ENCODE peak calls at places on chromosomes 6 and 20, in ten cellular contexts. P is neural crest cell; L is uterus; F is HFF-Myc; C is AG04450; O is CD4-positive, alpha-beta T cell; Q is astrocyte of the spinal cord; Y is WERI-Rb-1; B is natural killer cell; T is upper lobe of left lung. M is an unnamed sample.

GRCh38 chr20:62175711-62176110 is 7.1 kb upstream of the MTG2 start:
- DNase-seq in P (no peak), L (no peak), F (no peak), C (no peak), O (no peak), Q (no peak), Y (no peak), B (no peak), T (peak; percentile 63), M (no peak)

GRCh38 chr6:109791301-109791700 is 100.2 kb downstream of the FIG4 start:
- DNase-seq in P (no peak), L (no peak), F (no peak), C (no peak), O (no peak), Q (no peak), Y (no peak), B (no peak), T (peak; percentile 80), M (peak; percentile 34)

GRCh38 chr6:151196571-151196970 is 43.2 kb upstream of the AKAP12 start:
- DNase-seq in P (no peak), L (peak; percentile 85), F (peak; percentile 2), C (peak; percentile 66), O (no peak), Q (no peak), Y (no peak), B (no peak), T (no peak), M (no peak)

GRCh38 chr6:155974967-155975366 is 519.3 kb upstream of the NOX3 start:
- DNase-seq in P (no peak), L (peak; percentile 57), F (no peak), C (no peak), O (no peak), Q (no peak), Y (no peak), B (no peak), T (no peak), M (no peak)

GRCh38 chr20:63553251-63553932 is 567 bp upstream of the FNDC11 start:
- DNase-seq in P (peak; percentile 80), L (peak; percentile 84), F (no peak), C (peak; percentile 66), O (peak; percentile 89), Q (peak; percentile 84), Y (peak; percentile 86), B (peak; percentile 81), T (peak; percentile 93), M (peak; percentile 91)

GRCh38 chr6:105363100-105363754 is 39.7 kb downstream of the PREP start:
- DNase-seq in P (no peak), L (no peak), F (no peak), C (no peak), O (no peak), Q (peak; percentile 52), Y (no peak), B (no peak), T (no peak), M (no peak)

GRCh38 chr6:122400121-122400450 is 634 bp downstream of the HSF2 start:
- DNase-seq in P (peak; percentile 10), L (no peak), F (no peak), C (no peak), O (no peak), Q (peak; percentile 14), Y (peak; percentile 21), B (no peak), T (no peak), M (no peak)

GRCh38 chr20:44204156-44204831 is 6.3 kb downstream of the OSER1 start:
- DNase-seq in P (no peak), L (no peak), F (peak; percentile 83), C (peak; percentile 74), O (no peak), Q (peak; percentile 93), Y (no peak), B (no peak), T (no peak), M (no peak)

GRCh38 chr6:148021715-148022114 is 320.9 kb upstream of the SASH1 start:
- DNase-seq in P (no peak), L (no peak), F (no peak), C (no peak), O (no peak), Q (no peak), Y (no peak), B (no peak), T (no peak), M (no peak)

GRCh38 chr6:34226731-34227586 is 9.7 kb upstream of the HMGA1 start:
- DNase-seq in P (no peak), L (no peak), F (no peak), C (no peak), O (no peak), Q (no peak), Y (no peak), B (no peak), T (no peak), M (no peak)

GRCh38 chr6:7391244-7391643 is 1.6 kb downstream of the RIOK1 start:
- DNase-seq in P (no peak), L (no peak), F (no peak), C (no peak), O (no peak), Q (no peak), Y (no peak), B (no peak), T (no peak), M (no peak)

GRCh38 chr6:31079656-31080261 is 32.6 kb downstream of the C6orf15 start:
- DNase-seq in P (peak; percentile 69), L (peak; percentile 65), F (peak; percentile 33), C (peak; percentile 41), O (peak; percentile 70), Q (peak; percentile 63), Y (peak; percentile 86), B (peak; percentile 39), T (peak; percentile 65), M (peak; percentile 79)

GRCh38 chr6:31081872-31082271 is 30.5 kb downstream of the C6orf15 start:
- DNase-seq in P (no peak), L (no peak), F (no peak), C (no peak), O (no peak), Q (no peak), Y (no peak), B (no peak), T (no peak), M (no peak)

GRCh38 chr6:31087494-31088089 is 24.8 kb downstream of the C6orf15 start:
- DNase-seq in P (peak; percentile 90), L (peak; percentile 90), F (peak; percentile 74), C (peak; percentile 64), O (peak; percentile 87), Q (peak; percentile 87), Y (peak; percentile 94), B (peak; percentile 73), T (no peak), M (peak; percentile 90)

GRCh38 chr6:31086788-31087440 is 25.5 kb downstream of the C6orf15 start:
- DNase-seq in P (no peak), L (no peak), F (no peak), C (peak; percentile 34), O (no peak), Q (peak; percentile 66), Y (no peak), B (no peak), T (no peak), M (no peak)

GRCh38 chr6:31083742-31084354 is 28.5 kb downstream of the C6orf15 start:
- DNase-seq in P (peak; percentile 53), L (no peak), F (peak; percentile 32), C (peak; percentile 61), O (peak; percentile 13), Q (peak; percentile 78), Y (peak; percentile 90), B (no peak), T (no peak), M (peak; percentile 81)
- TF ChIP-seq CTCF in P (peak; percentile 54), L (peak; percentile 19), F (no peak), C (peak; percentile 51), O (no peak), Q (peak; percentile 30), Y (peak; percentile 82), B (no peak), T (peak; percentile 24), M (peak; percentile 73)

GRCh38 chr6:85129881-85130280 is 320.0 kb upstream of the NT5E start:
- DNase-seq in P (no peak), L (no peak), F (no peak), C (no peak), O (no peak), Q (no peak), Y (no peak), B (no peak), T (no peak), M (no peak)
- TF ChIP-seq CTCF in P (no peak), L (no peak), F (no peak), C (no peak), O (no peak), Q (no peak), Y (no peak), B (no peak), T (no peak), M (no peak)

DNA sequence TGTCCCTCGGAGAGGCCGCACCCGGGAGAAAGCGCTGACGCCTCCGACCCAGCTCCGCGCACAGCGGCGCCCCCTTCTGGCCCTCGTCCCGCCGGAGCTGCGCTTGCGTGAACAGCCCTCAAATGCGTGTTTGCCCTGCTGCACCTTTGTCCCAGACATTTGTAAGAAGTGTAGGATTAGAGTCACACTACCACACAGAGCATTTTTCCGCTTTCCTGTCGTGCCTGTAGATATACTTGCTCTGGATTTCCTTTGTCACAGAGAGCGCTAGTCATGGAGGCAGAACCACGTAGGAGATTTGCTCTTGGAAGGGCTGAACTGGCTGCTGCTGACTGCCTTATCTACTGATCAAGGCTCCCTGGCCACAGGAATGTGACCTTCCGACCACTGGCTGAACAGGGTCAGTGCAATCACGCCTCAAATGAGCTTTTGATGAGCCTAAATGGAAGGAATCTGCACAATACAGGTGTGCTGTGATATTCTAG is 62.3 kb downstream of the PAX1 start:
- DNase-seq in P (peak; percentile 56), L (no peak), F (no peak), C (no peak), O (no peak), Q (no peak), Y (peak; percentile 8), B (no peak), T (peak; percentile 87), M (peak; percentile 80)
- TF ChIP-seq CTCF in P (peak; percentile 74), L (no peak), F (no peak), C (no peak), O (no peak), Q (no peak), Y (peak; percentile 54), B (no peak), T (peak; percentile 8), M (peak; percentile 62)

GRCh38 chr20:9978395-9979004 is 56.3 kb upstream of the ANKEF1 start:
- DNase-seq in P (peak; percentile 19), L (peak; percentile 63), F (peak; percentile 76), C (peak; percentile 76), O (peak; percentile 23), Q (peak; percentile 89), Y (peak; percentile 46), B (no peak), T (no peak), M (no peak)

GRCh38 chr20:9971746-9972145 is 63.0 kb upstream of the ANKEF1 start:
- DNase-seq in P (no peak), L (no peak), F (no peak), C (no peak), O (no peak), Q (no peak), Y (no peak), B (no peak), T (no peak), M (no peak)

GRCh38 chr20:9969626-9970025 is 65.2 kb upstream of the ANKEF1 start:
- DNase-seq in P (no peak), L (no peak), F (no peak), C (no peak), O (no peak), Q (no peak), Y (no peak), B (no peak), T (no peak), M (no peak)

GRCh38 chr20:9977629-9978028 is 57.2 kb upstream of the ANKEF1 start:
- DNase-seq in P (no peak), L (no peak), F (no peak), C (no peak), O (no peak), Q (no peak), Y (peak; percentile 62), B (no peak), T (no peak), M (no peak)

GRCh38 chr20:9974324-9974723 is 60.5 kb upstream of the ANKEF1 start:
- DNase-seq in P (no peak), L (no peak), F (no peak), C (no peak), O (no peak), Q (no peak), Y (no peak), B (no peak), T (no peak), M (no peak)
- TF ChIP-seq CTCF in P (peak; percentile 42), L (no peak), F (peak; percentile 14), C (peak; percentile 15), O (no peak), Q (no peak), Y (peak; percentile 38), B (no peak), T (no peak), M (no peak)

M was measured in glutamatergic neuron.